ENCODE peak calls at places on chromosomes 7 and 10, in seven cellular contexts. C, G, I, M, U, Q and Y are unnamed samples.

GRCh38 chr7:79820387-79820786 is 314.2 kb upstream of the GNAI1 start:
- DNase-seq in C (peak), G (peak), I (peak), M (peak), U (peak), Q (peak), Y (no peak)

GRCh38 chr7:96174812-96175211 is 147.1 kb downstream of the SLC25A13 start:
- DNase-seq in C (no peak), G (no peak), I (no peak), M (no peak), U (no peak), Q (no peak), Y (no peak)

GRCh38 chr10:1149793-1150637 is 93.8 kb downstream of the WDR37 start:
- DNase-seq in C (peak), G (peak), I (no peak), M (no peak), U (peak), Q (no peak), Y (no peak)

GRCh38 chr7:151822541-151823181 is 54.3 kb downstream of the PRKAG2 start:
- DNase-seq in C (peak), G (no peak), I (no peak), M (no peak), U (no peak), Q (no peak), Y (no peak)

GRCh38 chr7:461453-462172 is 58.0 kb downstream of the PDGFA start:
- DNase-seq in C (no peak), G (no peak), I (no peak), M (no peak), U (no peak), Q (peak), Y (no peak)

GRCh38 chr10:117419921-117420320 is 44.7 kb upstream of the PDZD8 start:
- DNase-seq in C (no peak), G (no peak), I (no peak), M (no peak), U (no peak), Q (no peak), Y (no peak)

GRCh38 chr7:150524018-150524417 is 9.3 kb downstream of the GIMAP7 start:
- DNase-seq in C (no peak), G (no peak), I (no peak), M (no peak), U (no peak), Q (no peak), Y (no peak)

GRCh38 chr7:1056006-1056784 is 11.8 kb downstream of the GPR146 start:
- DNase-seq in C (no peak), G (peak), I (no peak), M (no peak), U (no peak), Q (no peak), Y (no peak)

GRCh38 chr10:106609867-106610266 is 554.6 kb downstream of the SORCS1 start:
- DNase-seq in C (no peak), G (peak), I (no peak), M (no peak), U (no peak), Q (no peak), Y (no peak)
- TF ChIP-seq CTCF in C (no peak), G (peak), I (no peak), M (peak), U (no peak), Q (peak), Y (peak)

DNA sequence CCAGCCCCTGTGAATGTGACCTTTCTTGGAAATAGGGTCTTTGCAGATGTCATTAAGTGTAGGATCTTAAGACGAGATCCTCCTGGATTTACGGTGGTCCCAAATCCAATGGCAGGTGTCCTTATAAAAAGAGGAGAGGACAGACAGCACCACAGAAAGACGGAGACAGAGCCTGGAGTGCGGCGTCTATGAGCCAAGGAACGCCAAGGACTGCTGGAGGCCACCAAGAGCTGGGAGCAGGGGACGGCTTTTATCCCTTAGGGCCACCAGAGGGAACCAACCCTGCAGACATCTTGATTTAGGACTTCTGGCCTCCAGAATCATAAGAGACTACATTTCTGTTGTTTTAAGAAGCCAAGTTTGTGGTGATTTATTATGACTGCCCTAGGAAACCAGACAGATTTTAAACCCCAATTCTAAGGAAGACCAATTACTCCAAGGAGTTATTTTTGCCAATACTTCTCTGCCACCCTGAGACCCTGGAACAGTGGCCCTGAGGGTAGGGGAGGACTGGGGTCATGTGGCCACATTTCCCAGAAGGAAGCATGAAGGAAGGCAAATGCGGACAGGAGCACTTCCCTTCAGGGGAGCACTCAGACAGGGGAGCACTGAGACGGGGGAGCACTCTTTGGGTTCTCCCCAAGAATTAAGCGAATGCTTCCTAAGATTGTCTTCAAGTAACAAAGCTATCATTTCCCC is 67.6 kb downstream of the CHST15 start:
- DNase-seq in C (no peak), G (peak), I (no peak), M (no peak), U (no peak), Q (no peak), Y (peak)
- TF ChIP-seq CTCF in C (peak), G (no peak), I (no peak), M (peak), U (peak), Q (no peak), Y (peak)

GRCh38 chr10:69406302-69406811 is 10.4 kb downstream of the TACR2 start:
- DNase-seq in C (no peak), G (no peak), I (no peak), M (peak), U (no peak), Q (peak), Y (no peak)

GRCh38 chr10:69406816-69407580 is 9.7 kb downstream of the TACR2 start:
- DNase-seq in C (no peak), G (no peak), I (no peak), M (no peak), U (no peak), Q (no peak), Y (no peak)

GRCh38 chr10:69408318-69409175 is 8.2 kb downstream of the TACR2 start:
- DNase-seq in C (peak), G (peak), I (peak), M (peak), U (peak), Q (peak), Y (peak)

GRCh38 chr10:69409176-69409495 is 7.6 kb downstream of the TACR2 start:
- DNase-seq in C (no peak), G (no peak), I (no peak), M (no peak), U (no peak), Q (no peak), Y (no peak)

DNA sequence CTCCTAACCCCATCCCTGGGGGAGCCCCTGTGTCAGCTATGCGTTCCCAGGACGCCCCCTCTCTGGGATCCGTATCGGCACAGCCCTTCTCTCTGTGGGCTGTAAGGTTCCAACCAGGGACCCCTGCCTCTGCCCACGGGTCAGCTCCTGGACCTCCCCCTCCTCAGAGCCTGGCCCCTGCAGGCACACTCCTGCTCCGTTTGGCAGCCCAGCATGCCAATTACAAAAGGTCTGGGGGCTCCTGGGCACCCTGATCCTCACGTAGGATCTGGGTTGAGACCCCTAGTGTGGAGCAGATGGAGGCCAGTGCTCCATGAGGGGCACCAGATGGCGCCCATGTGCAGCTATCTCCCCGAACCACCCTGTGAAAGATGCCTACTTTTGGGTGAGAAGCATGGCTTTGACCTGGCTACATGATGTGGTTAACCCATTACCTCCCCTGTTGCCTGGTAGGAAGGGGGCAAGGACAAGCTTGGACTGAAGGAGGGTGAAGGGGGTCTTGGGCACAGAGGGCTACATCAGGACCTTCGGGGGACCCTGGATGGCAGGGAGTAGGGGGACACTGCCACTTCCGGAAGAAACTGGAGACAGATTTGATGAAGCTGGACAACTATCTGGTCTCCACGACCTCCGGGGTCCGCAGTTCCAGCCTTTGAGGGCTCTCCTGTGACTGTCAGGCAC is 9.0 kb downstream of the TACR2 start:
- DNase-seq in C (no peak), G (peak), I (no peak), M (no peak), U (no peak), Q (no peak), Y (no peak)
- TF ChIP-seq CTCF in C (peak), G (peak), I (no peak), M (peak), U (peak), Q (no peak), Y (no peak)

GRCh38 chr7:10079572-10079971 is 894.1 kb upstream of the PHF14 start:
- DNase-seq in C (no peak), G (no peak), I (no peak), M (no peak), U (no peak), Q (no peak), Y (no peak)

GRCh38 chr7:10082896-10083295 is 890.8 kb upstream of the PHF14 start:
- DNase-seq in C (no peak), G (no peak), I (no peak), M (no peak), U (no peak), Q (no peak), Y (no peak)

GRCh38 chr7:10085231-10085630 is 888.4 kb upstream of the PHF14 start:
- DNase-seq in C (no peak), G (no peak), I (no peak), M (no peak), U (no peak), Q (no peak), Y (no peak)

DNA sequence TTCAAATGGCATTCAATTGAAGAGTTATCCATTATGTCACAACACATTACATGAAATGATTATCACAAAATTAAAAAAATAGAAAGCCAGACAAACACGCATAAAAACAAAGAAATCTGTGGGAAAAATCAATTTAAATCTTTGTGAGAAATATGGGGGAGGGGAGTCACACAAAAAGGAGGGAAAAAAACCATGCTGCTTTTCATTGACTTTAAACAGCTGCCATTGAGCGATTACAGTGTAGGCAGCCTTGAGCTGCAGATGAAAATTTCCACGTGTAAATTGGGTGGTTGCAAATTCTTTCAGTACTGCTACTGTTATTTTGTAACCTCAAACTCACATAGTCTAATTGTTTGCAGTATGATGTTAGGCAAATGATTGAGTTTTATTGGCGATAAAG is 889.9 kb upstream of the PHF14 start:
- DNase-seq in C (no peak), G (no peak), I (no peak), M (no peak), U (no peak), Q (no peak), Y (no peak)
- TF ChIP-seq CTCF in C (no peak), G (no peak), I (no peak), M (no peak), U (no peak), Q (no peak), Y (no peak)

GRCh38 chr10:15254808-15255655 is 86.5 kb upstream of the NMT2 start:
- DNase-seq in C (no peak), G (no peak), I (peak), M (no peak), U (no peak), Q (no peak), Y (no peak)
- TF ChIP-seq CTCF in C (no peak), G (no peak), I (no peak), M (no peak), U (no peak), Q (no peak), Y (no peak)